ENCODE peak calls at places on chromosomes 2 and 18, in ten cellular contexts. One of them, this sample, is unnamed.

GRCh38 chr2:38167968-38168350 is 92.0 kb upstream of the CYP1B1 start:
- DNase-seq in SW480: no peak
- DNase-seq in GF-D8: no peak
- DNase-seq in lower lobe of right lung: no peak
- DNase-seq in fibroblast of pulmonary artery: no peak
- DNase-seq in naive B cell: no peak
- DNase-seq in HuH-7: no peak
- DNase-seq in Kasumi-1: no peak
- DNase-seq in sigmoid colon: peak; percentile 83
- DNase-seq in stimulated activated CD4-positive, alpha-beta T cell treated with anti-CD3 and anti-CD28 coated beads, Interleukin-12 subunit alpha, Interleukin-12 subunit beta, amount 100 ng/mL, for 4 hours: no peak
- DNase-seq in this sample: no peak

GRCh38 chr2:178764097-178764496 is 43.1 kb downstream of the TTN start:
- DNase-seq in lower lobe of right lung: no peak
- DNase-seq in GF-D8: no peak
- DNase-seq in HuH-7: no peak
- DNase-seq in Kasumi-1: no peak
- DNase-seq in stimulated activated CD4-positive, alpha-beta T cell treated with anti-CD3 and anti-CD28 coated beads, Interleukin-12 subunit alpha, Interleukin-12 subunit beta, amount 100 ng/mL, for 4 hours: no peak
- DNase-seq in fibroblast of pulmonary artery: no peak
- DNase-seq in sigmoid colon: no peak
- DNase-seq in SW480: no peak
- DNase-seq in naive B cell: no peak
- DNase-seq in this sample: no peak

GRCh38 chr2:105999590-105999989 is 194.5 kb downstream of the UXS1 start:
- DNase-seq in sigmoid colon: no peak
- DNase-seq in stimulated activated CD4-positive, alpha-beta T cell treated with anti-CD3 and anti-CD28 coated beads, Interleukin-12 subunit alpha, Interleukin-12 subunit beta, amount 100 ng/mL, for 4 hours: no peak
- DNase-seq in GF-D8: no peak
- DNase-seq in SW480: no peak
- DNase-seq in naive B cell: no peak
- DNase-seq in Kasumi-1: no peak
- DNase-seq in fibroblast of pulmonary artery: no peak
- DNase-seq in HuH-7: no peak
- DNase-seq in lower lobe of right lung: no peak
- DNase-seq in this sample: no peak

GRCh38 chr2:275457-275856 is 10.7 kb downstream of the ACP1 start:
- DNase-seq in stimulated activated CD4-positive, alpha-beta T cell treated with anti-CD3 and anti-CD28 coated beads, Interleukin-12 subunit alpha, Interleukin-12 subunit beta, amount 100 ng/mL, for 4 hours: no peak
- DNase-seq in naive B cell: peak; percentile 31
- DNase-seq in SW480: no peak
- DNase-seq in fibroblast of pulmonary artery: no peak
- DNase-seq in lower lobe of right lung: no peak
- DNase-seq in sigmoid colon: no peak
- DNase-seq in GF-D8: no peak
- DNase-seq in Kasumi-1: peak; percentile 8
- DNase-seq in HuH-7: no peak
- DNase-seq in this sample: no peak

GRCh38 chr2:240095556-240096523 is 40.3 kb downstream of the COPS9 start:
- DNase-seq in SW480: no peak
- DNase-seq in Kasumi-1: no peak
- DNase-seq in GF-D8: no peak
- DNase-seq in lower lobe of right lung: no peak
- DNase-seq in sigmoid colon: no peak
- DNase-seq in HuH-7: no peak
- DNase-seq in naive B cell: no peak
- DNase-seq in fibroblast of pulmonary artery: no peak
- DNase-seq in stimulated activated CD4-positive, alpha-beta T cell treated with anti-CD3 and anti-CD28 coated beads, Interleukin-12 subunit alpha, Interleukin-12 subunit beta, amount 100 ng/mL, for 4 hours: no peak
- DNase-seq in this sample: no peak

GRCh38 chr2:70987386-70987785 is 7.3 kb downstream of the TEX261 start:
- DNase-seq in stimulated activated CD4-positive, alpha-beta T cell treated with anti-CD3 and anti-CD28 coated beads, Interleukin-12 subunit alpha, Interleukin-12 subunit beta, amount 100 ng/mL, for 4 hours: no peak
- DNase-seq in SW480: no peak
- DNase-seq in GF-D8: no peak
- DNase-seq in sigmoid colon: no peak
- DNase-seq in lower lobe of right lung: no peak
- DNase-seq in fibroblast of pulmonary artery: no peak
- DNase-seq in Kasumi-1: no peak
- DNase-seq in HuH-7: no peak
- DNase-seq in naive B cell: no peak
- DNase-seq in this sample: no peak

GRCh38 chr2:30197570-30197969 is 33.8 kb upstream of the LBH start:
- DNase-seq in GF-D8: no peak
- DNase-seq in lower lobe of right lung: no peak
- DNase-seq in stimulated activated CD4-positive, alpha-beta T cell treated with anti-CD3 and anti-CD28 coated beads, Interleukin-12 subunit alpha, Interleukin-12 subunit beta, amount 100 ng/mL, for 4 hours: no peak
- DNase-seq in fibroblast of pulmonary artery: no peak
- DNase-seq in sigmoid colon: peak; percentile 60
- DNase-seq in HuH-7: no peak
- DNase-seq in naive B cell: no peak
- DNase-seq in Kasumi-1: no peak
- DNase-seq in SW480: no peak
- DNase-seq in this sample: no peak

GRCh38 chr2:33484042-33484621 is 7.7 kb downstream of the RASGRP3 start:
- DNase-seq in HuH-7: no peak
- DNase-seq in lower lobe of right lung: no peak
- DNase-seq in fibroblast of pulmonary artery: peak; percentile 15
- DNase-seq in naive B cell: no peak
- DNase-seq in GF-D8: no peak
- DNase-seq in SW480: no peak
- DNase-seq in sigmoid colon: no peak
- DNase-seq in Kasumi-1: no peak
- DNase-seq in stimulated activated CD4-positive, alpha-beta T cell treated with anti-CD3 and anti-CD28 coated beads, Interleukin-12 subunit alpha, Interleukin-12 subunit beta, amount 100 ng/mL, for 4 hours: no peak
- DNase-seq in this sample: no peak

GRCh38 chr18:23958036-23958435 is 56.5 kb upstream of the TTC39C start:
- DNase-seq in naive B cell: no peak
- DNase-seq in SW480: no peak
- DNase-seq in sigmoid colon: peak; percentile 93
- DNase-seq in fibroblast of pulmonary artery: peak; percentile 31
- DNase-seq in HuH-7: no peak
- DNase-seq in Kasumi-1: no peak
- DNase-seq in lower lobe of right lung: no peak
- DNase-seq in stimulated activated CD4-positive, alpha-beta T cell treated with anti-CD3 and anti-CD28 coated beads, Interleukin-12 subunit alpha, Interleukin-12 subunit beta, amount 100 ng/mL, for 4 hours: no peak
- DNase-seq in GF-D8: no peak
- DNase-seq in this sample: no peak

GRCh38 chr2:53549497-53549896 is 218.1 kb upstream of the CHAC2 start:
- DNase-seq in GF-D8: no peak
- DNase-seq in Kasumi-1: no peak
- DNase-seq in sigmoid colon: no peak
- DNase-seq in naive B cell: no peak
- DNase-seq in fibroblast of pulmonary artery: no peak
- DNase-seq in lower lobe of right lung: no peak
- DNase-seq in stimulated activated CD4-positive, alpha-beta T cell treated with anti-CD3 and anti-CD28 coated beads, Interleukin-12 subunit alpha, Interleukin-12 subunit beta, amount 100 ng/mL, for 4 hours: no peak
- DNase-seq in HuH-7: no peak
- DNase-seq in SW480: no peak
- DNase-seq in this sample: no peak

GRCh38 chr18:6859676-6860422 is 130.3 kb downstream of the ARHGAP28 start:
- DNase-seq in lower lobe of right lung: no peak
- DNase-seq in sigmoid colon: no peak
- DNase-seq in naive B cell: no peak
- DNase-seq in SW480: peak; percentile 11
- DNase-seq in HuH-7: no peak
- DNase-seq in Kasumi-1: no peak
- DNase-seq in GF-D8: no peak
- DNase-seq in stimulated activated CD4-positive, alpha-beta T cell treated with anti-CD3 and anti-CD28 coated beads, Interleukin-12 subunit alpha, Interleukin-12 subunit beta, amount 100 ng/mL, for 4 hours: no peak
- DNase-seq in fibroblast of pulmonary artery: no peak
- DNase-seq in this sample: no peak

GRCh38 chr2:190841707-190842505 is 38.7 kb upstream of the GLS start:
- DNase-seq in SW480: no peak
- DNase-seq in lower lobe of right lung: no peak
- DNase-seq in naive B cell: no peak
- DNase-seq in sigmoid colon: no peak
- DNase-seq in stimulated activated CD4-positive, alpha-beta T cell treated with anti-CD3 and anti-CD28 coated beads, Interleukin-12 subunit alpha, Interleukin-12 subunit beta, amount 100 ng/mL, for 4 hours: no peak
- DNase-seq in GF-D8: no peak
- DNase-seq in HuH-7: peak; percentile 53
- DNase-seq in fibroblast of pulmonary artery: no peak
- DNase-seq in Kasumi-1: no peak
- DNase-seq in this sample: peak; percentile 42

GRCh38 chr2:171154348-171154747 is 6.3 kb downstream of the TLK1 start:
- DNase-seq in sigmoid colon: no peak
- DNase-seq in GF-D8: peak; percentile 62
- DNase-seq in lower lobe of right lung: no peak
- DNase-seq in naive B cell: no peak
- DNase-seq in fibroblast of pulmonary artery: no peak
- DNase-seq in Kasumi-1: peak; percentile 87
- DNase-seq in SW480: no peak
- DNase-seq in stimulated activated CD4-positive, alpha-beta T cell treated with anti-CD3 and anti-CD28 coated beads, Interleukin-12 subunit alpha, Interleukin-12 subunit beta, amount 100 ng/mL, for 4 hours: no peak
- DNase-seq in HuH-7: peak; percentile 61
- DNase-seq in this sample: no peak

GRCh38 chr18:32956591-32957310 is 183.9 kb upstream of the KLHL14 start:
- DNase-seq in SW480: no peak
- DNase-seq in lower lobe of right lung: no peak
- DNase-seq in sigmoid colon: no peak
- DNase-seq in naive B cell: no peak
- DNase-seq in GF-D8: no peak
- DNase-seq in HuH-7: no peak
- DNase-seq in fibroblast of pulmonary artery: peak; percentile 70
- DNase-seq in Kasumi-1: no peak
- DNase-seq in stimulated activated CD4-positive, alpha-beta T cell treated with anti-CD3 and anti-CD28 coated beads, Interleukin-12 subunit alpha, Interleukin-12 subunit beta, amount 100 ng/mL, for 4 hours: no peak
- DNase-seq in this sample: no peak

GRCh38 chr2:228599297-228599696 is 417.8 kb upstream of the SPHKAP start:
- DNase-seq in SW480: no peak
- DNase-seq in lower lobe of right lung: no peak
- DNase-seq in Kasumi-1: peak; percentile 0
- DNase-seq in stimulated activated CD4-positive, alpha-beta T cell treated with anti-CD3 and anti-CD28 coated beads, Interleukin-12 subunit alpha, Interleukin-12 subunit beta, amount 100 ng/mL, for 4 hours: no peak
- DNase-seq in sigmoid colon: no peak
- DNase-seq in HuH-7: no peak
- DNase-seq in GF-D8: no peak
- DNase-seq in naive B cell: no peak
- DNase-seq in fibroblast of pulmonary artery: no peak
- DNase-seq in this sample: no peak

GRCh38 chr2:38818565-38818964 is 40.6 kb downstream of the GEMIN6 start:
- DNase-seq in Kasumi-1: no peak
- DNase-seq in HuH-7: no peak
- DNase-seq in SW480: no peak
- DNase-seq in GF-D8: no peak
- DNase-seq in naive B cell: no peak
- DNase-seq in lower lobe of right lung: no peak
- DNase-seq in sigmoid colon: no peak
- DNase-seq in fibroblast of pulmonary artery: no peak
- DNase-seq in stimulated activated CD4-positive, alpha-beta T cell treated with anti-CD3 and anti-CD28 coated beads, Interleukin-12 subunit alpha, Interleukin-12 subunit beta, amount 100 ng/mL, for 4 hours: no peak
- DNase-seq in this sample: no peak

GRCh38 chr2:206113148-206113547 is 27.2 kb upstream of the INO80D start:
- DNase-seq in SW480: no peak
- DNase-seq in fibroblast of pulmonary artery: peak; percentile 51
- DNase-seq in naive B cell: no peak
- DNase-seq in GF-D8: no peak
- DNase-seq in Kasumi-1: no peak
- DNase-seq in lower lobe of right lung: no peak
- DNase-seq in HuH-7: no peak
- DNase-seq in sigmoid colon: no peak
- DNase-seq in stimulated activated CD4-positive, alpha-beta T cell treated with anti-CD3 and anti-CD28 coated beads, Interleukin-12 subunit alpha, Interleukin-12 subunit beta, amount 100 ng/mL, for 4 hours: no peak
- DNase-seq in this sample: no peak

GRCh38 chr2:205758051-205758450 is 75.8 kb downstream of the NRP2 start:
- DNase-seq in GF-D8: no peak
- DNase-seq in naive B cell: no peak
- DNase-seq in SW480: no peak
- DNase-seq in lower lobe of right lung: no peak
- DNase-seq in HuH-7: no peak
- DNase-seq in fibroblast of pulmonary artery: peak; percentile 81
- DNase-seq in Kasumi-1: no peak
- DNase-seq in stimulated activated CD4-positive, alpha-beta T cell treated with anti-CD3 and anti-CD28 coated beads, Interleukin-12 subunit alpha, Interleukin-12 subunit beta, amount 100 ng/mL, for 4 hours: no peak
- DNase-seq in sigmoid colon: peak; percentile 72
- DNase-seq in this sample: no peak

GRCh38 chr2:32009479-32010256 is 1.1 kb downstream of the MEMO1 start:
- DNase-seq in naive B cell: peak; percentile 52
- DNase-seq in sigmoid colon: peak; percentile 73
- DNase-seq in GF-D8: no peak
- DNase-seq in fibroblast of pulmonary artery: peak; percentile 21
- DNase-seq in HuH-7: peak; percentile 17
- DNase-seq in lower lobe of right lung: peak; percentile 67
- DNase-seq in SW480: peak; percentile 22
- DNase-seq in Kasumi-1: peak; percentile 48
- DNase-seq in stimulated activated CD4-positive, alpha-beta T cell treated with anti-CD3 and anti-CD28 coated beads, Interleukin-12 subunit alpha, Interleukin-12 subunit beta, amount 100 ng/mL, for 4 hours: peak; percentile 39
- DNase-seq in this sample: no peak

GRCh38 chr2:200064879-200065278 is 109.5 kb downstream of the MAIP1 start:
- DNase-seq in SW480: no peak
- DNase-seq in fibroblast of pulmonary artery: no peak
- DNase-seq in Kasumi-1: no peak
- DNase-seq in stimulated activated CD4-positive, alpha-beta T cell treated with anti-CD3 and anti-CD28 coated beads, Interleukin-12 subunit alpha, Interleukin-12 subunit beta, amount 100 ng/mL, for 4 hours: no peak
- DNase-seq in sigmoid colon: no peak
- DNase-seq in naive B cell: no peak
- DNase-seq in GF-D8: no peak
- DNase-seq in lower lobe of right lung: no peak
- DNase-seq in HuH-7: no peak
- DNase-seq in this sample: no peak

GRCh38 chr18:67410671-67411070 is 105.8 kb downstream of the DSEL start:
- DNase-seq in fibroblast of pulmonary artery: peak; percentile 47
- DNase-seq in GF-D8: no peak
- DNase-seq in SW480: no peak
- DNase-seq in sigmoid colon: no peak
- DNase-seq in stimulated activated CD4-positive, alpha-beta T cell treated with anti-CD3 and anti-CD28 coated beads, Interleukin-12 subunit alpha, Interleukin-12 subunit beta, amount 100 ng/mL, for 4 hours: no peak
- DNase-seq in lower lobe of right lung: no peak
- DNase-seq in naive B cell: no peak
- DNase-seq in Kasumi-1: no peak
- DNase-seq in HuH-7: no peak
- DNase-seq in this sample: no peak

GRCh38 chr2:23404426-23404825 is 19.4 kb downstream of the KLHL29 start:
- DNase-seq in sigmoid colon: peak; percentile 71
- DNase-seq in stimulated activated CD4-positive, alpha-beta T cell treated with anti-CD3 and anti-CD28 coated beads, Interleukin-12 subunit alpha, Interleukin-12 subunit beta, amount 100 ng/mL, for 4 hours: no peak
- DNase-seq in fibroblast of pulmonary artery: peak; percentile 84
- DNase-seq in SW480: peak; percentile 65
- DNase-seq in HuH-7: peak; percentile 59
- DNase-seq in GF-D8: peak; percentile 52
- DNase-seq in naive B cell: no peak
- DNase-seq in lower lobe of right lung: no peak
- DNase-seq in Kasumi-1: peak; percentile 79
- DNase-seq in this sample: peak; percentile 24

GRCh38 chr2:107681946-107682345 is 144.7 kb upstream of the RGPD4 start:
- DNase-seq in fibroblast of pulmonary artery: no peak
- DNase-seq in lower lobe of right lung: no peak
- DNase-seq in stimulated activated CD4-positive, alpha-beta T cell treated with anti-CD3 and anti-CD28 coated beads, Interleukin-12 subunit alpha, Interleukin-12 subunit beta, amount 100 ng/mL, for 4 hours: no peak
- DNase-seq in SW480: no peak
- DNase-seq in HuH-7: no peak
- DNase-seq in Kasumi-1: no peak
- DNase-seq in sigmoid colon: no peak
- DNase-seq in GF-D8: no peak
- DNase-seq in naive B cell: no peak
- DNase-seq in this sample: no peak

GRCh38 chr2:213233438-213234330 is 50.6 kb upstream of the SPAG16 start:
- DNase-seq in SW480: no peak
- DNase-seq in GF-D8: no peak
- DNase-seq in fibroblast of pulmonary artery: no peak
- DNase-seq in sigmoid colon: no peak
- DNase-seq in HuH-7: no peak
- DNase-seq in stimulated activated CD4-positive, alpha-beta T cell treated with anti-CD3 and anti-CD28 coated beads, Interleukin-12 subunit alpha, Interleukin-12 subunit beta, amount 100 ng/mL, for 4 hours: no peak
- DNase-seq in lower lobe of right lung: no peak
- DNase-seq in Kasumi-1: no peak
- DNase-seq in naive B cell: no peak
- DNase-seq in this sample: no peak

GRCh38 chr18:78376036-78376435 is 603.6 kb upstream of the SALL3 start:
- DNase-seq in lower lobe of right lung: no peak
- DNase-seq in sigmoid colon: no peak
- DNase-seq in HuH-7: no peak
- DNase-seq in naive B cell: no peak
- DNase-seq in SW480: no peak
- DNase-seq in Kasumi-1: no peak
- DNase-seq in GF-D8: no peak
- DNase-seq in fibroblast of pulmonary artery: no peak
- DNase-seq in stimulated activated CD4-positive, alpha-beta T cell treated with anti-CD3 and anti-CD28 coated beads, Interleukin-12 subunit alpha, Interleukin-12 subunit beta, amount 100 ng/mL, for 4 hours: no peak
- DNase-seq in this sample: no peak

GRCh38 chr2:227706859-227707258 is 11.0 kb downstream of the SLC19A3 start:
- DNase-seq in HuH-7: no peak
- DNase-seq in sigmoid colon: no peak
- DNase-seq in Kasumi-1: no peak
- DNase-seq in fibroblast of pulmonary artery: no peak
- DNase-seq in lower lobe of right lung: no peak
- DNase-seq in SW480: no peak
- DNase-seq in GF-D8: no peak
- DNase-seq in naive B cell: no peak
- DNase-seq in stimulated activated CD4-positive, alpha-beta T cell treated with anti-CD3 and anti-CD28 coated beads, Interleukin-12 subunit alpha, Interleukin-12 subunit beta, amount 100 ng/mL, for 4 hours: no peak
- DNase-seq in this sample: peak; percentile 24

GRCh38 chr18:50696929-50697328 is 122.9 kb downstream of the MRO start:
- DNase-seq in Kasumi-1: no peak
- DNase-seq in SW480: no peak
- DNase-seq in HuH-7: no peak
- DNase-seq in naive B cell: no peak
- DNase-seq in sigmoid colon: no peak
- DNase-seq in fibroblast of pulmonary artery: no peak
- DNase-seq in GF-D8: no peak
- DNase-seq in lower lobe of right lung: no peak
- DNase-seq in stimulated activated CD4-positive, alpha-beta T cell treated with anti-CD3 and anti-CD28 coated beads, Interleukin-12 subunit alpha, Interleukin-12 subunit beta, amount 100 ng/mL, for 4 hours: no peak
- DNase-seq in this sample: no peak

GRCh38 chr2:30425326-30425725 is 21.7 kb upstream of the LCLAT1 start:
- DNase-seq in naive B cell: no peak
- DNase-seq in SW480: no peak
- DNase-seq in fibroblast of pulmonary artery: no peak
- DNase-seq in stimulated activated CD4-positive, alpha-beta T cell treated with anti-CD3 and anti-CD28 coated beads, Interleukin-12 subunit alpha, Interleukin-12 subunit beta, amount 100 ng/mL, for 4 hours: no peak
- DNase-seq in sigmoid colon: no peak
- DNase-seq in GF-D8: no peak
- DNase-seq in Kasumi-1: no peak
- DNase-seq in lower lobe of right lung: no peak
- DNase-seq in HuH-7: no peak
- DNase-seq in this sample: no peak